ENCODE peak calls at places on chromosomes 2 and 18, in eight cellular contexts. One of them, this sample, is unnamed.

GRCh38 chr18:12376034-12376717 is 851 bp downstream of the AFG3L2 start:
- DNase-seq in PC-9: peak; percentile 22
- DNase-seq in choroid plexus epithelial cell: peak; percentile 28
- DNase-seq in activated T-cell treated with anti-CD3 and anti-CD28 coated beads for 48 hours: no peak
- DNase-seq in Peyer's patch: peak; percentile 57
- DNase-seq in GM12864: no peak
- DNase-seq in hepatocyte: peak; percentile 39
- DNase-seq in fibroblast of the conjunctiva: no peak
- DNase-seq in this sample: no peak

GRCh38 chr2:201798252-201798918 is 8.0 kb upstream of the CDK15 start:
- DNase-seq in PC-9: peak; percentile 53
- DNase-seq in choroid plexus epithelial cell: peak; percentile 73
- DNase-seq in activated T-cell treated with anti-CD3 and anti-CD28 coated beads for 48 hours: no peak
- DNase-seq in Peyer's patch: no peak
- DNase-seq in GM12864: no peak
- DNase-seq in hepatocyte: no peak
- DNase-seq in fibroblast of the conjunctiva: no peak
- DNase-seq in this sample: peak; percentile 85

GRCh38 chr2:85768713-85769112 is 14.9 kb downstream of the ATOH8 start:
- DNase-seq in PC-9: no peak
- DNase-seq in choroid plexus epithelial cell: peak; percentile 62
- DNase-seq in activated T-cell treated with anti-CD3 and anti-CD28 coated beads for 48 hours: no peak
- DNase-seq in Peyer's patch: no peak
- DNase-seq in GM12864: no peak
- DNase-seq in hepatocyte: peak; percentile 78
- DNase-seq in fibroblast of the conjunctiva: peak; percentile 40
- DNase-seq in this sample: peak; percentile 20

GRCh38 chr2:108637304-108637669 is 82.0 kb upstream of the RANBP2 start:
- DNase-seq in PC-9: no peak
- DNase-seq in choroid plexus epithelial cell: peak; percentile 92
- DNase-seq in activated T-cell treated with anti-CD3 and anti-CD28 coated beads for 48 hours: no peak
- DNase-seq in Peyer's patch: peak; percentile 65
- DNase-seq in GM12864: no peak
- DNase-seq in hepatocyte: peak; percentile 73
- DNase-seq in fibroblast of the conjunctiva: no peak
- DNase-seq in this sample: peak; percentile 74

GRCh38 chr2:47559079-47559684 is 156.2 kb downstream of the MSH2 start:
- DNase-seq in PC-9: no peak
- DNase-seq in choroid plexus epithelial cell: peak; percentile 26
- DNase-seq in activated T-cell treated with anti-CD3 and anti-CD28 coated beads for 48 hours: no peak
- DNase-seq in Peyer's patch: no peak
- DNase-seq in GM12864: no peak
- DNase-seq in hepatocyte: peak; percentile 56
- DNase-seq in fibroblast of the conjunctiva: no peak
- DNase-seq in this sample: no peak

GRCh38 chr18:60044290-60045006 is 144.7 kb downstream of the PMAIP1 start:
- DNase-seq in PC-9: no peak
- DNase-seq in choroid plexus epithelial cell: peak; percentile 68
- DNase-seq in activated T-cell treated with anti-CD3 and anti-CD28 coated beads for 48 hours: no peak
- DNase-seq in Peyer's patch: no peak
- DNase-seq in GM12864: no peak
- DNase-seq in hepatocyte: no peak
- DNase-seq in fibroblast of the conjunctiva: peak; percentile 28
- DNase-seq in this sample: peak; percentile 74

GRCh38 chr2:82993631-82994030 is 1465.4 kb downstream of the SUCLG1 start:
- DNase-seq in PC-9: peak; percentile 4
- DNase-seq in choroid plexus epithelial cell: peak; percentile 28
- DNase-seq in activated T-cell treated with anti-CD3 and anti-CD28 coated beads for 48 hours: no peak
- DNase-seq in Peyer's patch: no peak
- DNase-seq in GM12864: no peak
- DNase-seq in hepatocyte: peak; percentile 12
- DNase-seq in fibroblast of the conjunctiva: no peak
- DNase-seq in this sample: peak; percentile 34

GRCh38 chr2:104766683-104767082 is 87.2 kb upstream of the POU3F3 start:
- DNase-seq in PC-9: no peak
- DNase-seq in choroid plexus epithelial cell: peak; percentile 45
- DNase-seq in activated T-cell treated with anti-CD3 and anti-CD28 coated beads for 48 hours: no peak
- DNase-seq in Peyer's patch: no peak
- DNase-seq in GM12864: no peak
- DNase-seq in hepatocyte: no peak
- DNase-seq in fibroblast of the conjunctiva: no peak
- DNase-seq in this sample: peak; percentile 44

GRCh38 chr2:216576611-216577010 is 56.6 kb upstream of the IGFBP2 start:
- DNase-seq in PC-9: no peak
- DNase-seq in choroid plexus epithelial cell: no peak
- DNase-seq in activated T-cell treated with anti-CD3 and anti-CD28 coated beads for 48 hours: no peak
- DNase-seq in Peyer's patch: no peak
- DNase-seq in GM12864: no peak
- DNase-seq in hepatocyte: no peak
- DNase-seq in fibroblast of the conjunctiva: no peak
- DNase-seq in this sample: no peak

GRCh38 chr2:135904590-135904989 is 28.3 kb upstream of the MCM6 start:
- DNase-seq in PC-9: peak; percentile 3
- DNase-seq in choroid plexus epithelial cell: peak; percentile 78
- DNase-seq in activated T-cell treated with anti-CD3 and anti-CD28 coated beads for 48 hours: no peak
- DNase-seq in Peyer's patch: no peak
- DNase-seq in GM12864: no peak
- DNase-seq in hepatocyte: peak; percentile 23
- DNase-seq in fibroblast of the conjunctiva: peak; percentile 10
- DNase-seq in this sample: peak; percentile 68

GRCh38 chr2:179266271-179266670 is 1.6 kb upstream of the SESTD1 start:
- DNase-seq in PC-9: no peak
- DNase-seq in choroid plexus epithelial cell: no peak
- DNase-seq in activated T-cell treated with anti-CD3 and anti-CD28 coated beads for 48 hours: no peak
- DNase-seq in Peyer's patch: no peak
- DNase-seq in GM12864: no peak
- DNase-seq in hepatocyte: no peak
- DNase-seq in fibroblast of the conjunctiva: no peak
- DNase-seq in this sample: no peak

GRCh38 chr2:189092936-189093335 is 86.6 kb downstream of the COL5A2 start:
- DNase-seq in PC-9: no peak
- DNase-seq in choroid plexus epithelial cell: peak; percentile 87
- DNase-seq in activated T-cell treated with anti-CD3 and anti-CD28 coated beads for 48 hours: no peak
- DNase-seq in Peyer's patch: no peak
- DNase-seq in GM12864: no peak
- DNase-seq in hepatocyte: no peak
- DNase-seq in fibroblast of the conjunctiva: peak; percentile 55
- DNase-seq in this sample: peak; percentile 82

GRCh38 chr2:134628453-134628852 is 90.3 kb downstream of the TMEM163 start:
- DNase-seq in PC-9: no peak
- DNase-seq in choroid plexus epithelial cell: no peak
- DNase-seq in activated T-cell treated with anti-CD3 and anti-CD28 coated beads for 48 hours: no peak
- DNase-seq in Peyer's patch: no peak
- DNase-seq in GM12864: no peak
- DNase-seq in hepatocyte: no peak
- DNase-seq in fibroblast of the conjunctiva: no peak
- DNase-seq in this sample: no peak

GRCh38 chr2:767440-767839 is 90.2 kb upstream of the TMEM18 start:
- DNase-seq in PC-9: no peak
- DNase-seq in choroid plexus epithelial cell: peak; percentile 40
- DNase-seq in activated T-cell treated with anti-CD3 and anti-CD28 coated beads for 48 hours: peak; percentile 4
- DNase-seq in Peyer's patch: peak; percentile 59
- DNase-seq in GM12864: no peak
- DNase-seq in hepatocyte: no peak
- DNase-seq in fibroblast of the conjunctiva: no peak
- DNase-seq in this sample: no peak

GRCh38 chr2:19863303-19864041 is 38.3 kb downstream of the TTC32 start:
- DNase-seq in PC-9: peak; percentile 58
- DNase-seq in choroid plexus epithelial cell: peak; percentile 64
- DNase-seq in activated T-cell treated with anti-CD3 and anti-CD28 coated beads for 48 hours: peak; percentile 56
- DNase-seq in Peyer's patch: peak; percentile 81
- DNase-seq in GM12864: no peak
- DNase-seq in hepatocyte: peak; percentile 82
- DNase-seq in fibroblast of the conjunctiva: peak; percentile 37
- DNase-seq in this sample: peak; percentile 80

GRCh38 chr18:79553154-79553553 is 126.4 kb upstream of the CTDP1 start:
- DNase-seq in PC-9: no peak
- DNase-seq in choroid plexus epithelial cell: no peak
- DNase-seq in activated T-cell treated with anti-CD3 and anti-CD28 coated beads for 48 hours: no peak
- DNase-seq in Peyer's patch: peak; percentile 39
- DNase-seq in GM12864: no peak
- DNase-seq in hepatocyte: no peak
- DNase-seq in fibroblast of the conjunctiva: no peak
- DNase-seq in this sample: no peak

GRCh38 chr2:39228413-39229209 is 15.2 kb downstream of the CDKL4 start:
- DNase-seq in PC-9: no peak
- DNase-seq in choroid plexus epithelial cell: peak; percentile 14
- DNase-seq in activated T-cell treated with anti-CD3 and anti-CD28 coated beads for 48 hours: no peak
- DNase-seq in Peyer's patch: no peak
- DNase-seq in GM12864: peak; percentile 5
- DNase-seq in hepatocyte: no peak
- DNase-seq in fibroblast of the conjunctiva: no peak
- DNase-seq in this sample: no peak

GRCh38 chr2:7377861-7378569 is 460.8 kb downstream of the RNF144A start:
- DNase-seq in PC-9: peak; percentile 2
- DNase-seq in choroid plexus epithelial cell: no peak
- DNase-seq in activated T-cell treated with anti-CD3 and anti-CD28 coated beads for 48 hours: no peak
- DNase-seq in Peyer's patch: no peak
- DNase-seq in GM12864: no peak
- DNase-seq in hepatocyte: peak; percentile 79
- DNase-seq in fibroblast of the conjunctiva: no peak
- DNase-seq in this sample: no peak

GRCh38 chr18:27057459-27058302 is 127.4 kb downstream of the CHST9 start:
- DNase-seq in PC-9: no peak
- DNase-seq in choroid plexus epithelial cell: peak; percentile 0
- DNase-seq in activated T-cell treated with anti-CD3 and anti-CD28 coated beads for 48 hours: no peak
- DNase-seq in Peyer's patch: no peak
- DNase-seq in GM12864: no peak
- DNase-seq in hepatocyte: peak; percentile 20
- DNase-seq in fibroblast of the conjunctiva: no peak
- DNase-seq in this sample: no peak

GRCh38 chr2:211901226-211901625 is 637.4 kb downstream of the ERBB4 start:
- DNase-seq in PC-9: no peak
- DNase-seq in choroid plexus epithelial cell: no peak
- DNase-seq in activated T-cell treated with anti-CD3 and anti-CD28 coated beads for 48 hours: no peak
- DNase-seq in Peyer's patch: no peak
- DNase-seq in GM12864: no peak
- DNase-seq in hepatocyte: no peak
- DNase-seq in fibroblast of the conjunctiva: no peak
- DNase-seq in this sample: no peak

GRCh38 chr2:9388950-9389911 is 34.1 kb downstream of the ITGB1BP1 start:
- DNase-seq in PC-9: no peak
- DNase-seq in choroid plexus epithelial cell: no peak
- DNase-seq in activated T-cell treated with anti-CD3 and anti-CD28 coated beads for 48 hours: no peak
- DNase-seq in Peyer's patch: no peak
- DNase-seq in GM12864: no peak
- DNase-seq in hepatocyte: no peak
- DNase-seq in fibroblast of the conjunctiva: no peak
- DNase-seq in this sample: no peak

GRCh38 chr2:203819434-203820133 is 48.0 kb upstream of the CTLA4 start:
- DNase-seq in PC-9: no peak
- DNase-seq in choroid plexus epithelial cell: peak; percentile 28
- DNase-seq in activated T-cell treated with anti-CD3 and anti-CD28 coated beads for 48 hours: no peak
- DNase-seq in Peyer's patch: peak; percentile 64
- DNase-seq in GM12864: no peak
- DNase-seq in hepatocyte: peak; percentile 44
- DNase-seq in fibroblast of the conjunctiva: no peak
- DNase-seq in this sample: no peak

GRCh38 chr18:67402543-67402942 is 114.0 kb downstream of the DSEL start:
- DNase-seq in PC-9: no peak
- DNase-seq in choroid plexus epithelial cell: peak; percentile 79
- DNase-seq in activated T-cell treated with anti-CD3 and anti-CD28 coated beads for 48 hours: no peak
- DNase-seq in Peyer's patch: no peak
- DNase-seq in GM12864: no peak
- DNase-seq in hepatocyte: no peak
- DNase-seq in fibroblast of the conjunctiva: no peak
- DNase-seq in this sample: peak; percentile 53

GRCh38 chr2:64645014-64645418 is 8.7 kb downstream of the SERTAD2 start:
- DNase-seq in PC-9: peak; percentile 73
- DNase-seq in choroid plexus epithelial cell: peak; percentile 89
- DNase-seq in activated T-cell treated with anti-CD3 and anti-CD28 coated beads for 48 hours: no peak
- DNase-seq in Peyer's patch: peak; percentile 70
- DNase-seq in GM12864: no peak
- DNase-seq in hepatocyte: peak; percentile 73
- DNase-seq in fibroblast of the conjunctiva: no peak
- DNase-seq in this sample: peak; percentile 91

GRCh38 chr2:200100027-200100426 is 144.6 kb downstream of the MAIP1 start:
- DNase-seq in PC-9: no peak
- DNase-seq in choroid plexus epithelial cell: no peak
- DNase-seq in activated T-cell treated with anti-CD3 and anti-CD28 coated beads for 48 hours: no peak
- DNase-seq in Peyer's patch: no peak
- DNase-seq in GM12864: no peak
- DNase-seq in hepatocyte: no peak
- DNase-seq in fibroblast of the conjunctiva: no peak
- DNase-seq in this sample: no peak

GRCh38 chr2:71892896-71893295 is 254.8 kb downstream of the CYP26B1 start:
- DNase-seq in PC-9: no peak
- DNase-seq in choroid plexus epithelial cell: no peak
- DNase-seq in activated T-cell treated with anti-CD3 and anti-CD28 coated beads for 48 hours: no peak
- DNase-seq in Peyer's patch: peak; percentile 3
- DNase-seq in GM12864: no peak
- DNase-seq in hepatocyte: no peak
- DNase-seq in fibroblast of the conjunctiva: no peak
- DNase-seq in this sample: no peak

GRCh38 chr2:139828011-139828410 is 1047.8 kb upstream of the NXPH2 start:
- DNase-seq in PC-9: no peak
- DNase-seq in choroid plexus epithelial cell: no peak
- DNase-seq in activated T-cell treated with anti-CD3 and anti-CD28 coated beads for 48 hours: no peak
- DNase-seq in Peyer's patch: no peak
- DNase-seq in GM12864: no peak
- DNase-seq in hepatocyte: no peak
- DNase-seq in fibroblast of the conjunctiva: no peak
- DNase-seq in this sample: no peak

GRCh38 chr2:159072795-159073194 is 104.4 kb downstream of the TANC1 start:
- DNase-seq in PC-9: no peak
- DNase-seq in choroid plexus epithelial cell: peak; percentile 78
- DNase-seq in activated T-cell treated with anti-CD3 and anti-CD28 coated beads for 48 hours: no peak
- DNase-seq in Peyer's patch: no peak
- DNase-seq in GM12864: no peak
- DNase-seq in hepatocyte: no peak
- DNase-seq in fibroblast of the conjunctiva: no peak
- DNase-seq in this sample: peak; percentile 74

GRCh38 chr2:56151841-56152240 is 31.9 kb upstream of the CCDC85A start:
- DNase-seq in PC-9: no peak
- DNase-seq in choroid plexus epithelial cell: no peak
- DNase-seq in activated T-cell treated with anti-CD3 and anti-CD28 coated beads for 48 hours: no peak
- DNase-seq in Peyer's patch: no peak
- DNase-seq in GM12864: no peak
- DNase-seq in hepatocyte: no peak
- DNase-seq in fibroblast of the conjunctiva: no peak
- DNase-seq in this sample: no peak

GRCh38 chr2:138922973-138923563 is 142.9 kb upstream of the NXPH2 start:
- DNase-seq in PC-9: no peak
- DNase-seq in choroid plexus epithelial cell: peak; percentile 61
- DNase-seq in activated T-cell treated with anti-CD3 and anti-CD28 coated beads for 48 hours: no peak
- DNase-seq in Peyer's patch: no peak
- DNase-seq in GM12864: no peak
- DNase-seq in hepatocyte: peak; percentile 31
- DNase-seq in fibroblast of the conjunctiva: peak; percentile 12
- DNase-seq in this sample: peak; percentile 78

GRCh38 chr2:157839162-157839801 is 36.8 kb downstream of the ACVR1 start:
- DNase-seq in PC-9: peak; percentile 8
- DNase-seq in choroid plexus epithelial cell: peak; percentile 81
- DNase-seq in activated T-cell treated with anti-CD3 and anti-CD28 coated beads for 48 hours: no peak
- DNase-seq in Peyer's patch: no peak
- DNase-seq in GM12864: no peak
- DNase-seq in hepatocyte: peak; percentile 58
- DNase-seq in fibroblast of the conjunctiva: no peak
- DNase-seq in this sample: peak; percentile 89

GRCh38 chr2:8413589-8414135 is 268.2 kb upstream of the ID2 start:
- DNase-seq in PC-9: no peak
- DNase-seq in choroid plexus epithelial cell: peak; percentile 21
- DNase-seq in activated T-cell treated with anti-CD3 and anti-CD28 coated beads for 48 hours: no peak
- DNase-seq in Peyer's patch: peak; percentile 66
- DNase-seq in GM12864: no peak
- DNase-seq in hepatocyte: peak; percentile 74
- DNase-seq in fibroblast of the conjunctiva: no peak
- DNase-seq in this sample: no peak

GRCh38 chr2:181570833-181571661 is 85.9 kb downstream of the CERKL start:
- DNase-seq in PC-9: no peak
- DNase-seq in choroid plexus epithelial cell: peak; percentile 25
- DNase-seq in activated T-cell treated with anti-CD3 and anti-CD28 coated beads for 48 hours: no peak
- DNase-seq in Peyer's patch: no peak
- DNase-seq in GM12864: no peak
- DNase-seq in hepatocyte: no peak
- DNase-seq in fibroblast of the conjunctiva: no peak
- DNase-seq in this sample: peak; percentile 11

GRCh38 chr2:140567734-140568133 is 1563.1 kb downstream of the LRP1B start:
- DNase-seq in PC-9: no peak
- DNase-seq in choroid plexus epithelial cell: peak; percentile 56
- DNase-seq in activated T-cell treated with anti-CD3 and anti-CD28 coated beads for 48 hours: no peak
- DNase-seq in Peyer's patch: no peak
- DNase-seq in GM12864: no peak
- DNase-seq in hepatocyte: no peak
- DNase-seq in fibroblast of the conjunctiva: no peak
- DNase-seq in this sample: no peak

This sample was measured in adipocyte.